ENCODE peak calls at places on chromosomes 13 and 19, in six cellular contexts. P, G, E, T, L and M are unnamed samples.

GRCh38 chr13:50340566-50341287 is 325.5 kb downstream of the KCNRG start:
- DNase-seq in E (no peak), G (peak; percentile 61), T (no peak), L (peak; percentile 54), P (no peak), M (no peak)

GRCh38 chr19:52993342-52994178 is 20.2 kb upstream of the ERVV-1 start:
- DNase-seq in G (peak; percentile 70), E (peak; percentile 73), T (peak; percentile 81), P (peak; percentile 88), L (peak; percentile 82), M (peak; percentile 67)

GRCh38 chr13:41691276-41691675 is 233.9 kb downstream of the RGCC start:
- DNase-seq in T (no peak), E (no peak), L (no peak), G (no peak), P (no peak), M (no peak)

GRCh38 chr13:32850311-32851052 is 165.7 kb upstream of the KL start:
- DNase-seq in T (no peak), G (no peak), P (no peak), L (no peak), E (no peak), M (no peak)

GRCh38 chr19:4352701-4353121 is 9.3 kb downstream of the MPND start:
- DNase-seq in E (no peak), L (no peak), P (peak; percentile 63), T (peak; percentile 54), G (peak; percentile 46), M (no peak)

GRCh38 chr19:28244966-28245365 is 968.0 kb downstream of the UQCRFS1 start:
- DNase-seq in G (no peak), L (no peak), E (no peak), P (no peak), T (no peak), M (no peak)

GRCh38 chr19:45515807-45516401 is 8.6 kb downstream of the VASP start:
- DNase-seq in P (no peak), E (no peak), T (no peak), L (no peak), G (no peak), M (no peak)

GRCh38 chr13:80224468-80224867 is 116.5 kb downstream of the SPRY2 start:
- DNase-seq in L (no peak), E (no peak), T (peak; percentile 18), G (no peak), P (no peak), M (no peak)

GRCh38 chr13:103324641-103325040 is 258.4 kb upstream of the SLC10A2 start:
- DNase-seq in T (no peak), G (no peak), P (no peak), L (no peak), E (no peak), M (no peak)

GRCh38 chr13:110328509-110328908 is 21.4 kb downstream of the COL4A2 start:
- DNase-seq in T (no peak), G (no peak), P (no peak), E (no peak), L (no peak), M (no peak)

GRCh38 chr13:44930907-44931676 is 58.2 kb downstream of the NUFIP1 start:
- DNase-seq in L (no peak), E (no peak), G (no peak), P (no peak), T (peak; percentile 25), M (no peak)

GRCh38 chr13:113781571-113781970 is 22.5 kb downstream of the TMEM255B start:
- DNase-seq in P (no peak), E (no peak), T (no peak), G (no peak), L (no peak), M (no peak)

GRCh38 chr19:46976845-46977320 is 42.8 kb upstream of the NPAS1 start:
- DNase-seq in E (no peak), G (no peak), L (peak; percentile 65), P (no peak), T (peak; percentile 65), M (no peak)

GRCh38 chr19:7427944-7428343 is 60.9 kb downstream of the PEX11G start:
- DNase-seq in E (no peak), L (no peak), G (no peak), P (no peak), T (no peak), M (no peak)

GRCh38 chr13:71759506-71760225 is 107.3 kb downstream of the DACH1 start:
- DNase-seq in P (no peak), L (no peak), T (no peak), G (no peak), E (no peak), M (no peak)

GRCh38 chr13:106919638-106920037 is 351.7 kb upstream of the ARGLU1 start:
- DNase-seq in G (no peak), T (no peak), P (no peak), L (peak; percentile 67), E (no peak), M (no peak)
- H3K4me3 ChIP-seq in G (no peak overlapping the region), T (no peak overlapping the region), P (no peak overlapping the region), L (peak overlapping the region; percentile 62), E (no peak overlapping the region), M (no peak overlapping the region)

GRCh38 chr19:11505504-11506100 is at the start of gene ZNF653:
- DNase-seq in T (peak; percentile 92), L (peak; percentile 94), G (peak; percentile 91), P (peak; percentile 95), E (peak; percentile 92), M (peak; percentile 92)
- TF ChIP-seq POLR2A in T (peak; percentile 18), L (no peak), G (no peak), P (peak; percentile 25), E (no peak), M (no peak)

DNA sequence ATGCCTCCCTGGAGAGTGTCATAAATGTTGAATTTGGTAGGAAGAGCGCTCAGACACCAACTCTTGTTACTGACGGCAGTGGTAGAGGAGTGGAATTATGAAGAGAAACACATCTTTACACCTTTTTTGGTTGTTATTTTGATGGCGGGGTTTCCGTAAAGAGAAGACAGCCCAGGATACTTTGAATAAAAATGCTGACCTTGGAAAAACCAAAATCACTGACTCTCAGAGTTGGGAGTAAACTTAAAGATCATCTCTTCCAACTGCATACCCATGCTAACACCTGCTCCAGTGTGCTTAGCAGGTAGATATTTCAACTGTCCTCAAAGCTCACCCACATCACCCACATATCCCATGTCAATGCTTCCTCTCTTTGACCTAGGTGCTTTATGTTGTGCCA is 498.6 kb downstream of the LIG4 start:
- DNase-seq in P (no peak), T (no peak), L (no peak), E (no peak), G (no peak), M (no peak)
- H3K4me3 ChIP-seq in P (no peak overlapping the region), T (no peak overlapping the region), L (no peak overlapping the region), E (no peak overlapping the region), G (no peak overlapping the region), M (no peak overlapping the region)

DNA sequence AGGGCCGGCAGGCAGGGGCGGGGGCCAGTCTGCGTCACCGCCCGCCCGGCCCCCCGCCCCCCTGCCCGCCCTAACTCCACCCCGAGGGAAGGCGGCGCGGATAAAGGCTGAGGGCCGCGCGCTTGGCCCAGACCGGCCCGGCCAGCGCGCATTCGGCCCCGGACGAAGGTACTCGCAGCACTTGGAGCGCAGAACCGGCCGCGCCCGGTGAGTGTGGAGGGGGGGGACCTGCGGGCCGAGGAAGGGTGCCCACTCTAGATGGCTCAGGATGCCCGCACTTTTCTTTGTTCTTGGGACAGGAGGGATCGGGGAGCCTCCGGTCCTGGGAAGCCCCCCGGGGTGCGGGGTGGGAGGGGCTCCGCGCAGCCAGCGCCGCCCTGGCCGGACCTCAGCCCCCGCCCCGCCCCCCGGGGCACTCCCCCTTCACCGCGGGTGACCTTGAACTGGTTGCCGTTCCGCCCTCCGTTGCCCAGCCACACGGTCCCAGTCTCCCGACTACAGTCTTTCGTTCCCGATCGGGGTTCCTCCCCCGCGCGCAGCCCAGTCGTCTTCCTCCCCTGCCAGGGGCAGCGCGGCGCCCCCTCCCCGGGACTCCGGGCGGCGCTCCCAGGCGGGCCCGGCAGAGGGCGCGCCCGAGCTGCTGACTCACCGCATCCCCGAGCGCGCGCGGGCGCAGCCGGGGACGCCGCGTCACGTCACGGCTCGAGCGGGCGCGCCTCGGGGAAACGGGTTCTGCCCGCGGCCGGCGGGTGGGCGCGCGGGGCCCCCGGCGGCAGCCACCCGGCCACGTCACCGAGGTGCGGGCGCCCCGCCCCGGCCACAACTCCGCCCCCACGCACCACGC is at the start of gene MIDN:
- DNase-seq in T (peak; percentile 76), G (peak; percentile 66), E (peak; percentile 74), P (peak; percentile 96), L (peak; percentile 92), M (peak; percentile 96)
- TF ChIP-seq POLR2A in T (peak; percentile 37), G (peak; percentile 72), E (peak; percentile 81), P (peak; percentile 88), L (peak; percentile 65), M (no peak)

GRCh38 chr19:56837892-56838679 is 2.4 kb downstream of the PEG3 start:
- DNase-seq in P (peak; percentile 78), L (peak; percentile 78), E (peak; percentile 67), G (peak; percentile 50), T (no peak), M (peak; percentile 25)

GRCh38 chr19:56839665-56840451 is 668 bp downstream of the PEG3 start:
- DNase-seq in G (peak; percentile 86), L (peak; percentile 97), P (peak; percentile 94), T (no peak), E (peak; percentile 97), M (peak; percentile 97)

GRCh38 chr19:56840452-56841193 is at the start of the genes PEG3 and ZIM2:
- DNase-seq in T (no peak), L (peak; percentile 82), G (no peak), P (peak; percentile 95), E (peak; percentile 51), M (peak; percentile 90)

GRCh38 chr19:56838680-56838929 is 1.9 kb downstream of the PEG3 start:
- DNase-seq in E (no peak), P (no peak), G (no peak), T (no peak), L (no peak), M (no peak)

DNA sequence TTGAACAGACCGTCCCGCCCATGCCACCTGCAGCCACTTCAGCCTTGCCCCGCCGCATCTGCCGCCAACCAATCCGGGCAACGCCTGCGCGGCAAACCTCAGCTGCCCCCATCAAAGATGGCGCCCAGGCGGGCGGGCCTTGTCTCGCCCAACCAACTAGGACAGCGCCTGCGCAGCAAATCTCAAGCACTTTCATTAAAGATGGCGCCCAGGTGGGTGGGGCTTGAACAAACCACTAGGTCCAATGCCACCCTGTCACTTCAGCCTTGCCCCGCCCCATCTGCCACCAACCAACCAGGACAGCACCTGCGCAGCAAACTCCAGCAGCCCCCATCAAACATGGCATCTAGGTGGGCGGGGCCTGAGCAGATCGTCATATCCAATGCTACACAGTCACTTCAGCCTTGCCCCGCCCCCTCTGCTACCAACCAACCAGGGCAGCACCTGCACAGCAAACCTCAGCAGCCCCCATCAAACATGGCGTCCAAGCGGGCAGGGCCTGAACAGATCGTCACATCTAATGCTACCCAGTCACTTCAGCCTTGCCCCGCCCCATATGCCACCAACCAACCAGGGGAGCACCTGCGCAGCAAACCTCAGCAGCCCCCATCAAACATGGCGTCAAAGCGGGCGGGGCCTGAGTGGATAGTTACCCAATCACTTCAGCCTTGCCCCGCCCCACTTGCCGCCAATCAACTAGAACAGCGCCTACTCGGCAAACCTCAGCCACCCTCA is 1.4 kb downstream of the PEG3 start:
- DNase-seq in G (peak; percentile 88), P (peak; percentile 97), E (peak; percentile 99), T (no peak), L (peak; percentile 98), M (peak; percentile 97)
- H3K4me3 ChIP-seq in G (peak overlapping the region; percentile 44), P (peak overlapping the region; percentile 56), E (peak overlapping the region; percentile 64), T (no peak overlapping the region), L (peak overlapping the region; percentile 59), M (no peak overlapping the region)

DNA sequence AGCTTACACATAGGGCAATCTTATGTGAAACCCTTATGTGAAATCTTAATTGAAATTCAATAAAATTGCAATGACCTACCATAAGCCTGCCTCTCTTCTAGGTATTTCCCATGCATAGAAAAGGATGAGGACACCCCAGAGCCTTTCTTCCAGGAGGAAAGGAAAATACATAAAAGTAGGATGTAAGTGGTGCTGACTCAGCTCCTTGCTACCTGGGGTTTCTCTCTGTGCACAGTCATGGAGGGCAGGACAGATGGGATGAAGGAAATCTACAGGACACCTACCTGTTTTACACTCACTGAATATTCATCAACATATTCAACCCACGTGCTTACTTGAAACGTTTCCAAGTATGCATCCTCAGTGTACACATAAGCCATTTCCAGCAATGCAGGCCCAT is 1299.2 kb upstream of the SLC10A2 start:
- DNase-seq in T (no peak), G (no peak), L (no peak), P (no peak), E (no peak), M (no peak)
- TF ChIP-seq POLR2A in T (no peak), G (no peak), L (no peak), P (no peak), E (no peak), M (no peak)